ENCODE peak calls at places on chromosome 5, in six cellular contexts. Q, G, R, B, V and M are unnamed samples.

GRCh38 chr5:94849821-94850736 is 231.6 kb downstream of the SLF1 start:
- DNase-seq in R (peak; percentile 45), V (no peak), G (no peak), B (no peak), Q (no peak), M (no peak)

GRCh38 chr5:140178482-140179116 is 3.6 kb downstream of the CYSTM1 start:
- DNase-seq in V (no peak), G (no peak), R (no peak), Q (no peak), B (no peak), M (no peak)

GRCh38 chr5:139275536-139276297 is 17.8 kb upstream of the MATR3 start:
- DNase-seq in Q (no peak), G (no peak), R (no peak), B (no peak), V (peak; percentile 15), M (no peak)

GRCh38 chr5:169494383-169495251 is 89.0 kb upstream of the SPDL1 start:
- DNase-seq in G (no peak), B (no peak), R (no peak), V (no peak), Q (no peak), M (no peak)

GRCh38 chr5:110414360-110414759 is 312.1 kb downstream of the TMEM232 start:
- DNase-seq in B (no peak), R (no peak), G (no peak), Q (no peak), V (no peak), M (no peak)

GRCh38 chr5:60092671-60093422 is 199.3 kb upstream of the PDE4D start:
- DNase-seq in G (no peak), R (no peak), V (no peak), Q (no peak), B (no peak), M (no peak)

GRCh38 chr5:51378778-51379652 is 4.2 kb upstream of the ISL1 start:
- DNase-seq in Q (no peak), R (no peak), B (no peak), G (no peak), V (no peak), M (no peak)

GRCh38 chr5:145912019-145912418 is 24.4 kb upstream of the SH3RF2 start:
- DNase-seq in R (no peak), B (no peak), Q (no peak), V (no peak), G (no peak), M (no peak)

GRCh38 chr5:61332369-61332745 is 299 bp downstream of the ZSWIM6 start:
- DNase-seq in G (peak; percentile 25), B (peak; percentile 65), Q (no peak), R (peak; percentile 50), V (peak; percentile 25), M (no peak)

GRCh38 chr5:132501629-132501956 is 11.0 kb upstream of the IRF1 start:
- DNase-seq in B (no peak), R (no peak), V (no peak), Q (no peak), G (no peak), M (no peak)

GRCh38 chr5:151477106-151477505 is 29.7 kb downstream of the SLC36A1 start:
- DNase-seq in Q (no peak), V (no peak), B (no peak), G (no peak), R (no peak), M (no peak)

GRCh38 chr5:40410231-40410861 is 269.4 kb upstream of the PTGER4 start:
- DNase-seq in B (no peak), Q (no peak), R (peak; percentile 95), V (no peak), G (peak; percentile 32), M (peak; percentile 59)

GRCh38 chr5:172450861-172451695 is 3.2 kb downstream of the SH3PXD2B start:
- DNase-seq in R (peak; percentile 16), V (no peak), B (no peak), Q (no peak), G (no peak), M (peak; percentile 21)

GRCh38 chr5:38783011-38783551 is 62.7 kb upstream of the OSMR start:
- DNase-seq in Q (peak; percentile 52), R (no peak), G (peak; percentile 38), B (no peak), V (peak; percentile 68), M (no peak)

GRCh38 chr5:145204741-145205140 is 630.4 kb downstream of the PRELID2 start:
- DNase-seq in V (no peak), G (no peak), R (no peak), B (no peak), Q (no peak), M (no peak)

GRCh38 chr5:154015071-154015693 is 23.5 kb downstream of the FAM114A2 start:
- DNase-seq in B (peak; percentile 57), Q (no peak), G (peak; percentile 16), R (no peak), V (no peak), M (no peak)

GRCh38 chr5:92801921-92802320 is 779.1 kb downstream of the NR2F1-AS1 start:
- DNase-seq in R (no peak), V (no peak), G (no peak), B (no peak), Q (no peak), M (no peak)

GRCh38 chr5:141389153-141390042 is 1.9 kb downstream of the PCDHGB4 start:
- DNase-seq in R (no peak), Q (no peak), V (no peak), B (no peak), G (no peak), M (no peak)
- H3K9me3 ChIP-seq in R (no peaks in the 10 kb centered on the region), Q (peaks cover 9% of the 10 kb centered on the region), V (no peaks in the 10 kb centered on the region), B (peaks cover 9% of the 10 kb centered on the region), G (no peaks in the 10 kb centered on the region), M (peaks cover 21% of the 10 kb centered on the region)

DNA sequence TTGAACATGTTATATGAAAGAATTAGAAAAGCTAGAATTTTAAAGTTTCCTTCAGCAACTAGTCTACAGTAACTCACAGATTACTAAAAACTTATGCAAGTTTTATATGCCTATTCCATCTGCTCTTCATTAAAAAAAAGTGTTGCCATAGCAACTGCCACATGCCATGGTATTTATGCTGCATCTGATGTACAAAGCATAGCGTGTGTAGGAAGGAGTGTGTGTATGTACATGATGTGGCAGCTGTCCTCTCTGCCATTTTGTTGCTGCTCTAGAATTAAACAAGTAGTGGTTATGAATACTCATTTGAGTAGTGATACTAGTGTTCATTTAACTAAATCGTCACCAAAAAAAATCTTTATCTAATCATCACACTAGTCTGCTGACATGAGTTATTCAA is 593.5 kb downstream of the CETN3 start:
- DNase-seq in B (no peak), R (no peak), V (no peak), Q (no peak), G (no peak), M (no peak)
- H3K9me3 ChIP-seq in B (no peaks in the 10 kb centered on the region), R (no peaks in the 10 kb centered on the region), V (no peaks in the 10 kb centered on the region), Q (no peaks in the 10 kb centered on the region), G (no peaks in the 10 kb centered on the region), M (no peaks in the 10 kb centered on the region)

DNA sequence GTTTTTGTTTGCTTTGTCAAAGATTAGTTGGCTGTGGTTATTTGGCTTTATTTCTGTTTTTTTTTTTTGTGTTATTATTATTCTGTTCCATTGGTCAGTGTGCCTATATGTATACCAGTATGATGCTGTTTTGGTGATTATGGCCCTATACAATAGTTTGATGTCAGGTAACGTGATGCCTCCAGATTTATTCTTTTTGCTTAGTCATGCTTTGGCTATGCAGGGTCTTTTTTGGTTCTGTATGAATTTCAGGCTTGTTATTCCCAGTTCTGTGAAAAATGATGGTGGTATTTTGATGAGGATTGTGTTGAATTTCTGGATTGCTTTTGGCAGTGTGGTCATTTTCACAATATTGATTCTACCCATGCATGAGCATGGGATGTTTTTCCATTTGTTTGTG is 312.8 kb downstream of the TAF11L14 start:
- DNase-seq in Q (no peak), B (no peak), G (no peak), R (no peak), V (no peak), M (no peak)
- H3K9me3 ChIP-seq in Q (no peaks in the 10 kb centered on the region), B (no peaks in the 10 kb centered on the region), G (no peaks in the 10 kb centered on the region), R (no peaks in the 10 kb centered on the region), V (no peaks in the 10 kb centered on the region), M (no peaks in the 10 kb centered on the region)

GRCh38 chr5:54965806-54966205 is 19.6 kb downstream of the ESM1 start:
- DNase-seq in R (no peak), G (peak; percentile 25), B (no peak), V (no peak), Q (no peak), M (no peak)

GRCh38 chr5:54969856-54970828 is 15.3 kb downstream of the ESM1 start:
- DNase-seq in B (no peak), R (no peak), G (peak; percentile 22), V (no peak), Q (no peak), M (no peak)

GRCh38 chr5:54959673-54960418 is 25.5 kb downstream of the ESM1 start:
- DNase-seq in Q (no peak), G (no peak), V (no peak), B (no peak), R (no peak), M (no peak)

GRCh38 chr5:54969242-54969641 is 16.2 kb downstream of the ESM1 start:
- DNase-seq in V (no peak), Q (no peak), B (no peak), R (no peak), G (no peak), M (no peak)

GRCh38 chr5:54964405-54964804 is 21.0 kb downstream of the ESM1 start:
- DNase-seq in B (no peak), V (no peak), G (no peak), R (no peak), Q (no peak), M (no peak)
- H3K9me3 ChIP-seq in B (no peaks in the 10 kb centered on the region), V (no peaks in the 10 kb centered on the region), G (no peaks in the 10 kb centered on the region), R (no peaks in the 10 kb centered on the region), Q (no peaks in the 10 kb centered on the region), M (no peaks in the 10 kb centered on the region)

DNA sequence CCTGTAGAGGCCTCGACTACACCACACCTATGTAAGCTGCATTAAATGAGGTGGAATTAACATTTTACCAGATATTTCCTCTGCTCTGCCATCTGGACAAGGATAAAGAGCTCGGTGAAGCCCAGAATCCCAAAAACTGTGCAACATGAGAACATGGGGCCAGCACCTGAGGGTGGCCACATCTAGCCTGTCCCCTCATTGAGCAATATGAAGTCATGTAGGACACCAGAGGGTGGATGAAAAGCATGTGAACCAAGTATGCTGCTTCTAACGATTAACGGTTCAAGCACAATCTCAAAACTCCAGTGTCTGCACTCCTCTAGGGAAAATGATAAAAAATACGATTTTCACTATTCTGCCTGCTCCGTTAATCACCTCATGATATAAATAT is 545.8 kb downstream of the EBF1 start:
- DNase-seq in Q (peak; percentile 11), G (no peak), V (no peak), B (no peak), R (no peak), M (no peak)
- H3K9me3 ChIP-seq in Q (no peaks in the 10 kb centered on the region), G (no peaks in the 10 kb centered on the region), V (no peaks in the 10 kb centered on the region), B (no peaks in the 10 kb centered on the region), R (no peaks in the 10 kb centered on the region), M (no peaks in the 10 kb centered on the region)

GRCh38 chr5:2282034-2282690 is 399.4 kb upstream of the IRX4 start:
- DNase-seq in G (no peak), Q (no peak), B (no peak), V (no peak), R (no peak), M (no peak)
- H3K9me3 ChIP-seq in G (no peaks in the 10 kb centered on the region), Q (no peaks in the 10 kb centered on the region), B (no peaks in the 10 kb centered on the region), V (no peaks in the 10 kb centered on the region), R (no peaks in the 10 kb centered on the region), M (no peaks in the 10 kb centered on the region)

GRCh38 chr5:166074839-166075481 is 2216.5 kb upstream of the WWC1 start:
- DNase-seq in V (no peak), Q (no peak), B (no peak), R (no peak), G (no peak), M (no peak)
- H3K9me3 ChIP-seq in V (no peaks in the 10 kb centered on the region), Q (no peaks in the 10 kb centered on the region), B (no peaks in the 10 kb centered on the region), R (no peaks in the 10 kb centered on the region), G (no peaks in the 10 kb centered on the region), M (no peaks in the 10 kb centered on the region)